ENCODE peak calls at places on chromosomes 7 and 10, in eight cellular contexts. P is pancreas; M is substantia nigra; R is transverse colon; S is naive thymus-derived CD4-positive, alpha-beta T cell; D is uterus; J is CD8-positive, alpha-beta memory T cell; O is PC-9. G is an unnamed sample.

GRCh38 chr10:132540456-132540855 is 2.9 kb downstream of the INPP5A start:
- DNase-seq in R (peak; percentile 13), P (peak; percentile 34), M (no peak), S (no peak), D (no peak), J (no peak), O (no peak), G (peak; percentile 36)

GRCh38 chr7:130821864-130822263 is 87.9 kb upstream of the KLF14 start:
- DNase-seq in R (no peak), P (no peak), D (no peak), O (no peak), J (no peak), M (no peak), S (no peak), G (no peak)

GRCh38 chr7:95198891-95199290 is 125.4 kb downstream of the PON1 start:
- DNase-seq in J (no peak), R (no peak), P (no peak), O (no peak), D (no peak), M (no peak), S (no peak), G (no peak)

GRCh38 chr7:73507556-73507955 is 14.5 kb downstream of the BAZ1B start:
- DNase-seq in S (no peak), D (no peak), M (no peak), R (no peak), P (no peak), J (no peak), O (no peak), G (no peak)

GRCh38 chr10:70657036-70657435 is 15.3 kb upstream of the ADAMTS14 start:
- DNase-seq in J (no peak), M (no peak), D (no peak), O (no peak), R (no peak), S (no peak), P (no peak), G (no peak)

GRCh38 chr10:35770817-35771355 is 128.8 kb upstream of the FZD8 start:
- DNase-seq in O (no peak), M (no peak), D (no peak), R (peak; percentile 16), P (peak; percentile 44), S (no peak), J (no peak), G (no peak)

GRCh38 chr10:110524179-110524863 is 26.6 kb downstream of the DUSP5 start:
- DNase-seq in D (no peak), M (no peak), R (no peak), J (no peak), P (no peak), O (no peak), S (no peak), G (no peak)

GRCh38 chr7:116670409-116671036 is 1.5 kb upstream of the MET start:
- DNase-seq in P (no peak), R (no peak), J (no peak), D (no peak), M (no peak), O (no peak), S (no peak), G (no peak)

GRCh38 chr10:89095701-89096391 is 105.2 kb downstream of the FAS start:
- DNase-seq in P (no peak), M (no peak), S (no peak), D (no peak), J (no peak), O (no peak), R (no peak), G (peak; percentile 19)

GRCh38 chr10:9634466-9634865 is 1383.2 kb upstream of the CELF2 start:
- DNase-seq in D (no peak), P (no peak), M (no peak), R (no peak), O (no peak), S (no peak), J (no peak), G (no peak)

GRCh38 chr10:47311193-47311899 is 10.9 kb upstream of the GDF2 start:
- DNase-seq in J (peak; percentile 62), P (peak; percentile 95), O (peak; percentile 83), R (peak; percentile 77), M (no peak), S (peak; percentile 69), D (peak; percentile 31), G (peak; percentile 41)

GRCh38 chr10:35416628-35417625 is 80.6 kb downstream of the CCNY start:
- DNase-seq in J (no peak), M (no peak), S (no peak), D (no peak), O (no peak), R (no peak), P (no peak), G (no peak)

DNA sequence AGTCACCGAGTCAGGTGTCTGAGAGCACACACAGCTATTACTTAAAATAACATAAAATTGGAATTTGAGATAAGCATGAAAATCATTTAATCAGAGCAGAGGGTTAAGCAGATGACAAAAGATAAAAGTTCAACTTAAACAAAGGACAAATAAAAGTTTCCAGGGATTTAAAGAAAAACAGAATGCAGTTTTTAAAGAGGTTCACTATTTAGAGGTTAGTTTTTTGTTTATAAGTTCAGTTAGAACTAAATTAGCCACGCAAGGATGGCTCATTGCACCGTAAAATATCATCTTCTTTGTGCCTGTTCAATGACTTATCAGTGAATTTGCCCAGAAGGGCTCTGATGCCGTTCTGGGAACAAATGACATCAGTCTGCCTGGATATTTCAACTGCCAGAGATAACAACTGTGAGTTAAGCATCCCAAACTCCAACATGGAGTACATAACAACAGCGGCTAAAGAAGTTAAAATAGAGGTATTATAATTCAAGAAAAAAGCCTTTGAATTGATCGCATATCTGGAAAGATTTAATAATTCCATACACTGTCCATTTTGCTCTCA is 107.8 kb downstream of the ANK3 start:
- DNase-seq in P (no peak), D (no peak), O (no peak), J (no peak), M (no peak), S (no peak), R (no peak), G (peak; percentile 69)
- H3K27ac ChIP-seq in P (no peak overlapping the region), D (no peak overlapping the region), O (peak overlapping the region; percentile 52), J (no peak overlapping the region), M (no peak overlapping the region), S (no peak overlapping the region), R (no peak overlapping the region), G (peak overlapping the region; percentile 93)

GRCh38 chr10:102624094-102624493 is 20.2 kb upstream of the TRIM8 start:
- DNase-seq in P (no peak), D (no peak), J (no peak), O (no peak), M (no peak), S (no peak), R (no peak), G (no peak)
- H3K27ac ChIP-seq in P (no peak overlapping the region), D (no peak overlapping the region), J (no peak overlapping the region), O (no peak overlapping the region), M (no peak overlapping the region), S (no peak overlapping the region), R (no peak overlapping the region), G (no peak overlapping the region)

DNA sequence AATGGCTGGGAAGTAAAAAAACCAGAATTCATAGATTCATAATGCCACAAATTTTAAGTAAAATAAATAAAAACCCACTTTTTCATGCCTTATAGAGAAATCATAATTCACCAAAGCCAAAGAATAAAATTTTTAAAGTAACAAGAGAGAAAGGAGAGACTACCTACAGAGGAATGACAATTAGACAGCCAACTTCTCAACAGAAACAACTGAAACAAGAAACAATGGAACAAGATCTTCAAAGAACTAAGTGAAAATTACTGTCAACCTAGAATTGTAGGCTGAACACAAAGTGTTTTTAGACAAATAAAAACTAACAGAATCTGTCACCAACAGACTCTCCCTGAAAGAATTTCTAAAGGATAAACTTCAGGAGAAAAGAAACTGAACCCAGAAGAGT is 15.6 kb upstream of the KCNMA1 start:
- DNase-seq in P (no peak), D (no peak), O (no peak), S (no peak), J (no peak), M (no peak), R (no peak), G (no peak)
- H3K27ac ChIP-seq in P (no peak overlapping the region), D (no peak overlapping the region), O (no peak overlapping the region), S (no peak overlapping the region), J (no peak overlapping the region), M (no peak overlapping the region), R (no peak overlapping the region), G (no peak overlapping the region)

DNA sequence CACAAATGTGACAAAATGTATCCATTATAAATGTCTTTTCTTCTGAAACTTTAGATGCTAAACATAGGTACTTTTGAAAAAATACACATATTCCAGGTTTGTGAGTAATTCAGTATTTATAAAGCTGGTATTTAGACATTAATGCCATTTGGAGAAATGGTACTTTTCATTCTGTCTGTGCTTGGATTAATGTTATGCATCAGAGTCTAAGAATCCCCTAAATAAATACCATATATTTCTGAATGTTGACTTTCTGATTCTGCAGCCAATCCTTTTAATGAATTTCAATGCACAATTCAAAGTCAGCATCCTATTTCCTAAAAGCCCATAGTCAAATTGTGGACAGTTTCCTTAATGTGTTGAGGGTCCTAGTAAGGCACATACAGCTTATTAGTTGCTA is 145.0 kb downstream of the DKK1 start:
- DNase-seq in P (no peak), D (no peak), S (no peak), M (no peak), O (no peak), J (no peak), R (no peak), G (peak; percentile 86)
- H3K27ac ChIP-seq in P (no peak overlapping the region), D (no peak overlapping the region), S (no peak overlapping the region), M (no peak overlapping the region), O (no peak overlapping the region), J (no peak overlapping the region), R (no peak overlapping the region), G (peak overlapping the region; percentile 14)

DNA sequence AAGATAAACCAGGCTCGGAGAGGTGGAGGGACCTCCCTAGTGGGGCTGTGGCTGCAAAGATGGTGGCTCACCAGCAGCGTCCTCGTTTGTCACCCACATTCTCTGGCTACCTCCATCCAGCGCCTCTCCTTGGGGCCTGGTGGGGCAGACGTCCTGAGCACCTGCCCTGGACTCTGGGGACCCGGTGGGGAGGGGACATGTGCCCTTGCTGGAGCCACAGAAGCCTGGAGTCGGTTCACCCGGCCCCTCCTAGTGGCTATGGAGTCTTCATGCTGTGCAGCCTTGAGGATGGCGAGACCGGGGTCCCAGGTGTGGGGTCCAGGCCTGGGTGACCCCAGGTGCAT is 14.5 kb downstream of the TTYH3 start:
- DNase-seq in P (no peak), J (no peak), R (no peak), S (no peak), D (no peak), O (no peak), M (no peak), G (no peak)
- H3K27ac ChIP-seq in P (no peak overlapping the region), J (no peak overlapping the region), R (no peak overlapping the region), S (no peak overlapping the region), D (no peak overlapping the region), O (no peak overlapping the region), M (no peak overlapping the region), G (no peak overlapping the region)

G was measured in PC-3.